ENCODE peak calls at places on chromosomes 2 and 18, in five cellular contexts. One of them, this sample, is unnamed.

GRCh38 chr2:23776021-23776420 is 150.9 kb downstream of the ATAD2B start:
- DNase-seq in progenitor cell of endocrine pancreas: no peak
- DNase-seq in Right ventricle myocardium superior: no peak
- DNase-seq in neural progenitor cell: no peak
- DNase-seq in colonic mucosa: no peak
- DNase-seq in this sample: no peak

GRCh38 chr2:101426808-101427207 is 39.5 kb upstream of the CREG2 start:
- DNase-seq in colonic mucosa: no peak
- DNase-seq in neural progenitor cell: no peak
- DNase-seq in Right ventricle myocardium superior: no peak
- DNase-seq in progenitor cell of endocrine pancreas: no peak
- DNase-seq in this sample: no peak

GRCh38 chr2:54634564-54635511 is 88.6 kb upstream of the EML6 start:
- DNase-seq in neural progenitor cell: no peak
- DNase-seq in colonic mucosa: no peak
- DNase-seq in Right ventricle myocardium superior: peak; percentile 59
- DNase-seq in progenitor cell of endocrine pancreas: no peak
- DNase-seq in this sample: peak; percentile 57

GRCh38 chr18:40868110-40868858 is 1086.8 kb upstream of the PIK3C3 start:
- DNase-seq in colonic mucosa: no peak
- DNase-seq in Right ventricle myocardium superior: no peak
- DNase-seq in neural progenitor cell: no peak
- DNase-seq in progenitor cell of endocrine pancreas: no peak
- DNase-seq in this sample: no peak

GRCh38 chr2:160293401-160293911 is 93.4 kb upstream of the ITGB6 start:
- DNase-seq in Right ventricle myocardium superior: no peak
- DNase-seq in progenitor cell of endocrine pancreas: no peak
- DNase-seq in colonic mucosa: no peak
- DNase-seq in neural progenitor cell: no peak
- DNase-seq in this sample: no peak

GRCh38 chr2:1808921-1809551 is 64.7 kb upstream of the PXDN start:
- DNase-seq in colonic mucosa: no peak
- DNase-seq in progenitor cell of endocrine pancreas: no peak
- DNase-seq in neural progenitor cell: no peak
- DNase-seq in Right ventricle myocardium superior: no peak
- DNase-seq in this sample: no peak

GRCh38 chr2:182866461-182867369 is at the start of gene FRZB:
- DNase-seq in progenitor cell of endocrine pancreas: peak; percentile 39
- DNase-seq in neural progenitor cell: peak; percentile 91
- DNase-seq in Right ventricle myocardium superior: peak; percentile 74
- DNase-seq in colonic mucosa: peak; percentile 55
- DNase-seq in this sample: no peak

GRCh38 chr2:110115291-110116032 is at the start of gene MALL:
- DNase-seq in neural progenitor cell: peak; percentile 54
- DNase-seq in Right ventricle myocardium superior: peak; percentile 58
- DNase-seq in colonic mucosa: peak; percentile 76
- DNase-seq in progenitor cell of endocrine pancreas: peak; percentile 22
- DNase-seq in this sample: no peak

GRCh38 chr2:41729800-41730364 is 317.9 kb upstream of the PKDCC start:
- DNase-seq in neural progenitor cell: peak; percentile 18
- DNase-seq in progenitor cell of endocrine pancreas: no peak
- DNase-seq in Right ventricle myocardium superior: no peak
- DNase-seq in colonic mucosa: no peak
- DNase-seq in this sample: no peak

GRCh38 chr2:225318440-225318839 is 81.1 kb upstream of the NYAP2 start:
- DNase-seq in colonic mucosa: no peak
- DNase-seq in progenitor cell of endocrine pancreas: no peak
- DNase-seq in neural progenitor cell: no peak
- DNase-seq in Right ventricle myocardium superior: no peak
- DNase-seq in this sample: no peak

GRCh38 chr2:67701011-67701410 is 303.9 kb downstream of the ETAA1 start:
- DNase-seq in Right ventricle myocardium superior: no peak
- DNase-seq in colonic mucosa: no peak
- DNase-seq in neural progenitor cell: no peak
- DNase-seq in progenitor cell of endocrine pancreas: no peak
- DNase-seq in this sample: no peak

GRCh38 chr2:217158906-217159305 is 299.0 kb upstream of the TNP1 start:
- DNase-seq in colonic mucosa: no peak
- DNase-seq in neural progenitor cell: no peak
- DNase-seq in Right ventricle myocardium superior: no peak
- DNase-seq in progenitor cell of endocrine pancreas: no peak
- DNase-seq in this sample: no peak

GRCh38 chr2:715847-716573 is 38.8 kb upstream of the TMEM18 start:
- DNase-seq in colonic mucosa: no peak
- DNase-seq in neural progenitor cell: peak; percentile 62
- DNase-seq in progenitor cell of endocrine pancreas: no peak
- DNase-seq in Right ventricle myocardium superior: no peak
- DNase-seq in this sample: no peak

GRCh38 chr18:61628085-61628484 is 264.7 kb downstream of the RNF152 start:
- DNase-seq in neural progenitor cell: no peak
- DNase-seq in colonic mucosa: no peak
- DNase-seq in progenitor cell of endocrine pancreas: no peak
- DNase-seq in Right ventricle myocardium superior: no peak
- DNase-seq in this sample: no peak

GRCh38 chr2:234816491-234816890 is 135.3 kb upstream of the SH3BP4 start:
- DNase-seq in progenitor cell of endocrine pancreas: no peak
- DNase-seq in neural progenitor cell: no peak
- DNase-seq in Right ventricle myocardium superior: no peak
- DNase-seq in colonic mucosa: no peak
- DNase-seq in this sample: no peak

GRCh38 chr2:29455202-29455885 is 340.1 kb downstream of the CLIP4 start:
- DNase-seq in colonic mucosa: no peak
- DNase-seq in progenitor cell of endocrine pancreas: no peak
- DNase-seq in neural progenitor cell: no peak
- DNase-seq in Right ventricle myocardium superior: no peak
- DNase-seq in this sample: no peak

GRCh38 chr2:118003396-118003824 is 10.5 kb downstream of the CCDC93 start:
- DNase-seq in Right ventricle myocardium superior: no peak
- DNase-seq in progenitor cell of endocrine pancreas: peak; percentile 26
- DNase-seq in colonic mucosa: peak; percentile 72
- DNase-seq in neural progenitor cell: peak; percentile 79
- DNase-seq in this sample: peak; percentile 30

GRCh38 chr2:21381421-21381820 is 257.7 kb downstream of the TDRD15 start:
- DNase-seq in Right ventricle myocardium superior: no peak
- DNase-seq in colonic mucosa: no peak
- DNase-seq in neural progenitor cell: no peak
- DNase-seq in progenitor cell of endocrine pancreas: no peak
- DNase-seq in this sample: no peak

GRCh38 chr2:149037851-149038250 is 648 bp upstream of the LYPD6B start:
- DNase-seq in colonic mucosa: peak; percentile 37
- DNase-seq in progenitor cell of endocrine pancreas: no peak
- DNase-seq in Right ventricle myocardium superior: no peak
- DNase-seq in neural progenitor cell: peak; percentile 61
- DNase-seq in this sample: no peak

GRCh38 chr2:161017780-161018440 is 142.3 kb upstream of the TANK start:
- DNase-seq in colonic mucosa: no peak
- DNase-seq in progenitor cell of endocrine pancreas: no peak
- DNase-seq in neural progenitor cell: no peak
- DNase-seq in Right ventricle myocardium superior: no peak
- DNase-seq in this sample: no peak

GRCh38 chr18:73355076-73355475 is 487.3 kb upstream of the NETO1 start:
- DNase-seq in colonic mucosa: no peak
- DNase-seq in neural progenitor cell: no peak
- DNase-seq in progenitor cell of endocrine pancreas: no peak
- DNase-seq in Right ventricle myocardium superior: no peak
- DNase-seq in this sample: no peak

GRCh38 chr2:73295751-73296400 is 2.5 kb upstream of the EGR4 start:
- DNase-seq in progenitor cell of endocrine pancreas: no peak
- DNase-seq in neural progenitor cell: no peak
- DNase-seq in Right ventricle myocardium superior: no peak
- DNase-seq in colonic mucosa: no peak
- DNase-seq in this sample: no peak

GRCh38 chr2:26281226-26281625 is 36.5 kb downstream of the HADHB start:
- DNase-seq in Right ventricle myocardium superior: no peak
- DNase-seq in progenitor cell of endocrine pancreas: no peak
- DNase-seq in neural progenitor cell: no peak
- DNase-seq in colonic mucosa: no peak
- DNase-seq in this sample: no peak

GRCh38 chr2:240960309-240960962 is 38.0 kb upstream of the SNED1 start:
- DNase-seq in progenitor cell of endocrine pancreas: peak; percentile 9
- DNase-seq in colonic mucosa: peak; percentile 34
- DNase-seq in neural progenitor cell: no peak
- DNase-seq in Right ventricle myocardium superior: peak; percentile 82
- DNase-seq in this sample: no peak

GRCh38 chr2:54209379-54209778 is 46.6 kb downstream of the TSPYL6 start:
- DNase-seq in neural progenitor cell: no peak
- DNase-seq in Right ventricle myocardium superior: no peak
- DNase-seq in progenitor cell of endocrine pancreas: no peak
- DNase-seq in colonic mucosa: no peak
- DNase-seq in this sample: no peak

GRCh38 chr2:46661526-46661925 is 182.2 kb downstream of the TMEM247 start:
- DNase-seq in neural progenitor cell: no peak
- DNase-seq in colonic mucosa: no peak
- DNase-seq in progenitor cell of endocrine pancreas: no peak
- DNase-seq in Right ventricle myocardium superior: no peak
- DNase-seq in this sample: no peak